ENCODE peak calls at places on chromosomes 2 and 18, in ten cellular contexts. H is astrocyte of the cerebellum, O is kidney epithelial cell, R is tibial artery, D is HCT116, B is GM06990, Z is heart left ventricle, Q is BE2C, A is A549, E is choroid plexus epithelial cell. T is an unnamed sample.

GRCh38 chr2:170929686-170930050 is 615 bp downstream of the GORASP2 start:
- DNase-seq in O (no peak), R (peak), Z (no peak), Q (peak), E (peak), D (no peak), H (no peak), B (peak), A (peak), T (peak)

GRCh38 chr2:80074321-80074720 is 230.2 kb downstream of the LRRTM1 start:
- DNase-seq in R (no peak), Z (no peak), O (no peak), H (no peak), Q (no peak), B (no peak), A (no peak), D (no peak), E (no peak), T (no peak)

GRCh38 chr18:10660485-10660884 is 134.7 kb downstream of the NAPG start:
- DNase-seq in B (no peak), H (peak), Q (no peak), D (no peak), A (no peak), R (peak), Z (no peak), E (peak), O (no peak), T (no peak)

GRCh38 chr2:161992526-161992925 is 81.5 kb downstream of the DPP4 start:
- DNase-seq in B (no peak), A (no peak), Q (no peak), H (no peak), D (no peak), E (peak), O (no peak), Z (no peak), R (no peak), T (no peak)

GRCh38 chr2:3491716-3492474 is 27.4 kb downstream of the ADI1 start:
- DNase-seq in A (no peak), E (no peak), O (no peak), B (no peak), H (no peak), Z (no peak), Q (no peak), D (no peak), R (no peak), T (no peak)

GRCh38 chr2:96084006-96084857 is 32.1 kb downstream of the ADRA2B start:
- DNase-seq in H (no peak), A (no peak), O (no peak), B (no peak), Z (no peak), Q (no peak), E (no peak), R (no peak), D (no peak), T (no peak)

GRCh38 chr2:10216677-10217498 is 85.8 kb upstream of the HPCAL1 start:
- DNase-seq in B (no peak), R (no peak), Q (no peak), E (no peak), H (no peak), D (no peak), Z (no peak), O (no peak), A (no peak), T (no peak)

GRCh38 chr2:33085646-33086045 is 138.9 kb downstream of the LTBP1 start:
- DNase-seq in A (no peak), B (no peak), O (no peak), E (no peak), Q (no peak), D (no peak), R (no peak), Z (no peak), H (no peak), T (no peak)

GRCh38 chr18:24413148-24413547 is 13.3 kb upstream of the IMPACT start:
- DNase-seq in H (no peak), B (no peak), Z (no peak), D (no peak), E (no peak), R (no peak), Q (peak), O (no peak), A (no peak), T (peak)

GRCh38 chr2:235551965-235552364 is 58.1 kb downstream of the AGAP1 start:
- DNase-seq in B (no peak), Z (peak), R (peak), O (peak), E (peak), A (peak), H (peak), Q (peak), D (peak), T (peak)
- TF ChIP-seq CTCF in B (peak), Z (no peak), R (no peak), O (peak), E (peak), A (peak), H (peak), Q (peak), D (peak), T (no peak)

GRCh38 chr2:155209696-155210449 is 511.4 kb downstream of the KCNJ3 start:
- DNase-seq in Z (no peak), H (no peak), D (no peak), R (no peak), O (no peak), E (no peak), Q (no peak), A (no peak), B (no peak), T (no peak)
- TF ChIP-seq CTCF in Z (no peak), H (no peak), D (no peak), R (no peak), O (no peak), E (no peak), Q (no peak), A (no peak), B (no peak), T (no peak)

GRCh38 chr18:66124394-66124793 is 373.6 kb downstream of the CDH7 start:
- DNase-seq in H (no peak), B (no peak), E (no peak), O (no peak), Q (no peak), Z (no peak), D (no peak), A (no peak), R (no peak), T (no peak)
- TF ChIP-seq CTCF in H (no peak), B (no peak), E (no peak), O (no peak), Q (peak), Z (no peak), D (no peak), A (no peak), R (no peak), T (no peak)

DNA sequence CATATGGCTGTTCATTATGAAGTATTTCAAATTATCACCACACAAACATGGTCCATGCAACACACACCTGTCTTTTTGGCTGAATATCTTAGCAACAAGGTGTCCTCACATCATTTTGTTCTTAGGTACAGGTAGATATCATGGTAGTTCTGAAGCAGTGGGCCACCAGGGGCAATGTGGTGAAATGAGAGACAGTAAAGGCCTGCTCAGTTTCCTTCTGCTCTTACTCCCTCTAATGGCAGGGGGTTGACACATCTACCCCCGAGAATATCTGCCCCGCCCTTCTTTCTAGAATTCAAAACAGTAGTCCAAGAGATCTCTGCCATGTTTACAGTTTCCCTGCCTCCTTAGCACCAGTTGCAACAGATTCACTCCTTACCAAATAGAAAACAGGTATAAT is 147.0 kb upstream of the KLHL14 start:
- DNase-seq in D (no peak), A (no peak), Q (peak), Z (no peak), R (no peak), H (no peak), E (peak), B (peak), O (no peak), T (peak)
- TF ChIP-seq CTCF in D (peak), A (no peak), Q (no peak), Z (no peak), R (no peak), H (peak), E (peak), B (peak), O (peak), T (peak)

DNA sequence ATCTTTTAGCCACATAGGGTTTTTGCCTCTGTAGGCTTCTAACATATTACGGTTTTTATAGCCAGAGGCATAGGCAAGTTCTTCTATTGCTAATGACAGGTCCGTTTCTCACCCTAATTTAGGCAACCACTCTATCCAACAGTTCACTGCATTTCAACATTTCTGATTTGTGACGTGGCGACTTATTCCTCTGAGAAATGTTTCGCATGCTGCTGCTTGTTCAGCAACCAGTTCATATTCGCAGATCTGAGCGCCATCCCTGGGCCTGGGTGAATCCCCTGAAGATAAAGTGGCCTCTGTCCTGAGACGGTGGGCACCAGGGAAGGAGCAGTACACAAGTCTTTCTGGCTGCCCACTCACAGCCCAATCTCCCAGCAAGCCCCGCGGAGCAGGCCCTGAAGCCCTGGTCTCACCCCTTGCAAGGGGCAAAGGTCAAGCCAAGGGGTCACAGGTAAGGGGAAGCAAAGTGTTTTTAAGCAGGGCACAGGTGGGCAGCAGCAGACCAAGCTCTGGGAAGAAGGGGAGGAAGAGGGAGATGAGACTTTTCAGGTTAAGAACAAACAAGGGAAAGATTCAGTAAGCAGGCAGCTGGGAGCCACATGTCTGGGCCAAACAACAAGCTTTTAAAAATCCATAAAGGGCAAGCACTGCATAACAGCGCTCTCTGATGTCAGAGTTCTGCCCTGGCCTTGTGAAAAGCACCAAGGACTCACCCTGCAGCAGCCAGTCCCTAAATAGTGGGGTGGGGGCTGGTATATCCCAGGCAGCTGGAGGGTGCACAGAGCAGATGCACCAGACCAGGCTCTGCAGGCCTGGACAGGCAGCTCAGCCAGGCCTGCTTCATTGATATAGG is 10.8 kb upstream of the COX7A2L start:
- DNase-seq in Q (peak), H (no peak), R (no peak), E (peak), Z (no peak), A (no peak), D (no peak), O (no peak), B (no peak), T (peak)
- TF ChIP-seq CTCF in Q (peak), H (no peak), R (no peak), E (no peak), Z (no peak), A (no peak), D (no peak), O (no peak), B (no peak), T (no peak)

GRCh38 chr2:5825686-5826085 is 133.5 kb downstream of the SOX11 start:
- DNase-seq in R (no peak), D (no peak), Z (no peak), A (no peak), B (no peak), O (no peak), H (no peak), E (no peak), Q (no peak), T (no peak)
- TF ChIP-seq CTCF in R (no peak), D (no peak), Z (no peak), A (no peak), B (no peak), O (no peak), H (no peak), E (no peak), Q (no peak), T (no peak)

DNA sequence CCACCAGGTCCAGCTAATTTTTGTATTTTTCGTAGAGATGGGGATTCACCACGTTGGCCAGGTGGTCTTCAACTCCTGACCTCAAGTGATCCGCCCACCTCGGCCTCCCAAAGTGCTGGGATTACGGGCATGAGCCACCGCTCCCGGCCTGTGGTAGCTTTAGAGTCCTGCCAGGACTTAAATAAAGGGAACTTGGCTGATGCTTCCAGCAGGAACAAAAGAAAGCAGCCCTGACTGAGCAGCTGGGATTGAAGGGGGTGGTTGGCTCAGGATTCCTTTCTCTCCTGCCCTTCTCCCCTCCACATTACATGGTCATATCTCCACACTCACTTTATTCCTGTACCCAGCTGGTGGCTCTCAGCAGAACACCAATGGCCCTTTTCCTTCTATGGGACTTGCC is 20.0 kb downstream of the EFHD1 start:
- DNase-seq in Z (no peak), H (peak), D (no peak), O (no peak), E (no peak), R (no peak), A (no peak), Q (no peak), B (no peak), T (no peak)
- TF ChIP-seq CTCF in Z (no peak), H (no peak), D (no peak), O (no peak), E (no peak), R (no peak), A (no peak), Q (no peak), B (no peak), T (no peak)